ENCODE peak calls at places on chromosome 14, in eight cellular contexts. L is psoas muscle; J is GM23248; Q is CD4-positive, alpha-beta memory T cell; Y is stomach; O is tibial artery; M is neuronal stem cell; R is left ventricle myocardium inferior. A is an unnamed sample.

GRCh38 chr14:69657961-69658360 is 46.6 kb downstream of the SUSD6 start:
- DNase-seq in L (no peak), J (peak; percentile 73), Q (no peak), Y (peak; percentile 84), O (no peak), M (no peak), R (no peak), A (peak; percentile 79)

GRCh38 chr14:69226736-69227135 is 33.2 kb upstream of the GALNT16 start:
- DNase-seq in L (no peak), J (peak; percentile 20), Q (no peak), Y (no peak), O (no peak), M (no peak), R (no peak), A (no peak)

GRCh38 chr14:31930070-31930469 is 147.0 kb upstream of the ARHGAP5 start:
- DNase-seq in L (no peak), J (no peak), Q (no peak), Y (no peak), O (no peak), M (no peak), R (no peak), A (no peak)

GRCh38 chr14:38751459-38751858 is 351.6 kb downstream of the SEC23A start:
- DNase-seq in L (no peak), J (no peak), Q (no peak), Y (no peak), O (no peak), M (no peak), R (no peak), A (no peak)

GRCh38 chr14:77950371-77950770 is 150.5 kb downstream of the ADCK1 start:
- DNase-seq in L (no peak), J (peak; percentile 68), Q (no peak), Y (no peak), O (no peak), M (no peak), R (no peak), A (no peak)

GRCh38 chr14:71675902-71676291 is 256.3 kb upstream of the RGS6 start:
- DNase-seq in L (no peak), J (peak; percentile 52), Q (no peak), Y (no peak), O (no peak), M (no peak), R (no peak), A (no peak)

GRCh38 chr14:103905861-103906456 is 22.3 kb upstream of the TDRD9 start:
- DNase-seq in L (no peak), J (peak; percentile 27), Q (no peak), Y (no peak), O (no peak), M (no peak), R (no peak), A (no peak)

GRCh38 chr14:59028476-59029202 is 159.8 kb upstream of the DAAM1 start:
- DNase-seq in L (peak; percentile 38), J (peak; percentile 95), Q (peak; percentile 7), Y (peak; percentile 55), O (no peak), M (peak; percentile 61), R (peak; percentile 51), A (peak; percentile 68)

GRCh38 chr14:20530771-20531571 is 25.6 kb downstream of the RNASE10 start:
- DNase-seq in L (peak; percentile 67), J (peak; percentile 76), Q (peak; percentile 52), Y (peak; percentile 73), O (peak; percentile 79), M (peak; percentile 72), R (peak; percentile 56), A (peak; percentile 70)

GRCh38 chr14:69573205-69573840 is 1.3 kb downstream of the CCDC177 start:
- DNase-seq in L (peak; percentile 13), J (peak; percentile 33), Q (no peak), Y (no peak), O (no peak), M (no peak), R (no peak), A (no peak)

GRCh38 chr14:33307691-33308369 is 369.2 kb downstream of the NPAS3 start:
- DNase-seq in L (peak; percentile 41), J (peak; percentile 91), Q (no peak), Y (no peak), O (peak; percentile 65), M (no peak), R (no peak), A (no peak)

GRCh38 chr14:103724116-103724515 is 8.5 kb downstream of the ZFYVE21 start:
- DNase-seq in L (peak; percentile 76), J (peak; percentile 74), Q (no peak), Y (peak; percentile 79), O (peak; percentile 94), M (no peak), R (peak; percentile 75), A (no peak)

GRCh38 chr14:58296731-58297130 is 1.6 kb upstream of the ARID4A start:
- DNase-seq in L (no peak), J (peak; percentile 76), Q (no peak), Y (no peak), O (no peak), M (no peak), R (no peak), A (no peak)

GRCh38 chr14:85534435-85534834 is 4.5 kb downstream of the FLRT2 start:
- DNase-seq in L (no peak), J (peak; percentile 58), Q (no peak), Y (no peak), O (no peak), M (peak; percentile 20), R (no peak), A (no peak)

GRCh38 chr14:100086361-100086760 is 21.1 kb downstream of the EVL start:
- DNase-seq in L (no peak), J (no peak), Q (no peak), Y (no peak), O (no peak), M (no peak), R (no peak), A (no peak)

GRCh38 chr14:64700894-64701293 is 3.3 kb upstream of the PLEKHG3 start:
- DNase-seq in L (no peak), J (no peak), Q (no peak), Y (no peak), O (no peak), M (no peak), R (no peak), A (no peak)

GRCh38 chr14:75803768-75804167 is 142.7 kb downstream of the TTLL5 start:
- DNase-seq in L (no peak), J (no peak), Q (no peak), Y (no peak), O (no peak), M (peak; percentile 53), R (no peak), A (no peak)

DNA sequence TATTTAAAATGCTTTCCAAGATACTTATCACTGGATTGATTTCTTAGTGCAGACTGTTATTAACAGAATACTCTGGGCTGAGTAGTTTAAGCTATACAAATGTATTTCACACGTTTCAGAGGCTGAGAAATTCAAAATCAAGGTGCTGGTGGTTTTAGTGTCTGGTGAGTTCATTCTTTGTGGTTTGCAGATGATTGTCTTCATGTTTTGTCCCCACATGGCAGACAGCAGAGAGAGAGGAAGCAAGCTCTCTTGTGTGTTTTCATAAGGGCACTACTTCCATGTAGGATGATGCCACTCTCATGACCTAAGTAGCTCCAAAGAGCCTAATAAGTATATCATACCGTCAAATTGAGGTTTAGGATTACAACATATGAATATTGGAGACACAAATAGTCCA is 1348.9 kb upstream of the FLRT2 start:
- DNase-seq in L (no peak), J (no peak), Q (no peak), Y (no peak), O (no peak), M (no peak), R (no peak), A (no peak)
- H3K27ac ChIP-seq in L (no peak overlapping the region), J (no peak overlapping the region), Q (no peak overlapping the region), Y (no peak overlapping the region), O (no peak overlapping the region), M (no peak overlapping the region), R (no peak overlapping the region), A (no peak overlapping the region)

GRCh38 chr14:91371011-91371989 is 46.3 kb downstream of the CCDC88C start:
- DNase-seq in L (no peak), J (no peak), Q (no peak), Y (no peak), O (no peak), M (no peak), R (no peak), A (no peak)
- H3K4me1 ChIP-seq in L (peaks cover 15% of the 10 kb centered on the region), J (no peaks in the 10 kb centered on the region), Q (peaks cover 99% of the 10 kb centered on the region), Y (peaks cover 91% of the 10 kb centered on the region), O (peaks cover 15% of the 10 kb centered on the region), M (peaks cover 50% of the 10 kb centered on the region), R (peaks cover 51% of the 10 kb centered on the region), A (no peaks in the 10 kb centered on the region)

DNA sequence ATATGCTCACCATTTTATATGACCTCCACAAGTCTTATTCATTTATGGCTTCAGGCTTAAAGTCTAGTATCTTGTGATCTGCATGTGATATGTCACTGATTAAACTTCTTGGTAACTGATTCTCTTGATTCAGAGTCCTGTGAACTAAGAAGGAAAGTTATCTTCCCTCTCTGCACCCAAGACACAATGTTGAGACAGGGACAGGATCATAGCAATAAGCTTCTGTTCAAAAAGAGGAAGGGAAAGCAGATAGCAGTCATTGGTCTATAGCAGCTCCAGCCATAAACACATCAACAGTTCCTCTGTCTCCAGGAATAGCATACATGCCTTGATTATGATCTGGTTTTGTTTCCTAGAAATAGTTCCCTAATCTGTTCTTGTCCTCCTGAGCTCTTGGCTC is 103.1 kb downstream of the UNC79 start:
- DNase-seq in L (no peak), J (no peak), Q (no peak), Y (no peak), O (no peak), M (no peak), R (no peak), A (no peak)
- H3K27ac ChIP-seq in L (no peak overlapping the region), J (no peak overlapping the region), Q (no peak overlapping the region), Y (no peak overlapping the region), O (no peak overlapping the region), M (no peak overlapping the region), R (no peak overlapping the region), A (no peak overlapping the region)

GRCh38 chr14:55450124-55450523 is 9.7 kb upstream of the TBPL2 start:
- DNase-seq in L (no peak), J (no peak), Q (no peak), Y (no peak), O (no peak), M (no peak), R (no peak), A (no peak)

GRCh38 chr14:55451398-55451797 is 11.0 kb upstream of the TBPL2 start:
- DNase-seq in L (no peak), J (peak; percentile 30), Q (no peak), Y (no peak), O (no peak), M (no peak), R (no peak), A (no peak)

GRCh38 chr14:55450987-55451386 is 10.6 kb upstream of the TBPL2 start:
- DNase-seq in L (no peak), J (no peak), Q (no peak), Y (no peak), O (no peak), M (no peak), R (no peak), A (no peak)

GRCh38 chr14:55451950-55452349 is 11.5 kb upstream of the TBPL2 start:
- DNase-seq in L (no peak), J (no peak), Q (no peak), Y (no peak), O (no peak), M (no peak), R (no peak), A (no peak)

DNA sequence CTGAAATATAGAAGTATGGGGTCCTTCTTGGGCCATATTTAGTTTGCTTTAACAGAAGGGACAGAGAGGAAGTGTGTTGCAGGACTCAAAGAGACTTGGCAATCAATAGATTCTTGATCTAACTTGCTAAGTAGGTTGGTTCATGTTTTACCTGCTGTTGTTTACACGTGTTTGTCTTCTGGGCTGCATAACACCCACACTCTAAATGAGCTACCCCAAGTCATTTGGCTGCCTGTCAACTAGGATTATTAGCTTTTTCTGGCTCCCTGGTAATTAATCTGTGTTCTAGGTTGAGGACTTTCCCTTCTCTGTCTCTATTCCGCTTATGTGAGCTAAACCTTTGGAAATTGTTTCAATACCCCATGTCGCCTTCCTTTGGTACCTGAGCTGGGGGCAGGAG is 10.1 kb upstream of the TBPL2 start:
- DNase-seq in L (no peak), J (no peak), Q (no peak), Y (no peak), O (no peak), M (no peak), R (no peak), A (no peak)
- H3K4me1 ChIP-seq in L (no peaks in the 10 kb centered on the region), J (peaks cover 40% of the 10 kb centered on the region), Q (no peaks in the 10 kb centered on the region), Y (peaks cover 36% of the 10 kb centered on the region), O (peaks cover 11% of the 10 kb centered on the region), M (peaks cover 5% of the 10 kb centered on the region), R (peaks cover 50% of the 10 kb centered on the region), A (no peaks in the 10 kb centered on the region)